ENCODE peak calls at places on chromosomes 13 and 19, in five cellular contexts. L is NCI-H1105; I is PC-3; Z is stimulated activated CD4-positive, alpha-beta T cell treated with anti-CD3 and anti-CD28 coated beads, Interleukin-2, amount 100 ng/mL, for 48 hours; G is IMR-90. V is an unnamed sample.

GRCh38 chr19:18233224-18233825 is 7.1 kb upstream of the PDE4C start:
- DNase-seq in L (no peak), I (peak), Z (peak), G (peak), V (peak)

GRCh38 chr19:44576843-44577565 is 36.4 kb upstream of the IGSF23 start:
- DNase-seq in L (peak), I (peak), Z (no peak), G (peak), V (peak)

GRCh38 chr13:28611654-28612131 is 47.2 kb upstream of the POMP start:
- DNase-seq in L (no peak), I (no peak), Z (no peak), G (peak), V (no peak)

GRCh38 chr13:24292476-24292875 is 16.9 kb upstream of the C1QTNF9 start:
- DNase-seq in L (no peak), I (no peak), Z (no peak), G (no peak), V (no peak)

GRCh38 chr13:35475131-35475959 is 1.1 kb downstream of the MAB21L1 start:
- DNase-seq in L (no peak), I (no peak), Z (no peak), G (peak), V (peak)

GRCh38 chr13:95480131-95480545 is 72.4 kb upstream of the CLDN10 start:
- DNase-seq in L (no peak), I (no peak), Z (peak), G (no peak), V (no peak)

GRCh38 chr13:106532111-106532929 is 3.1 kb downstream of the EFNB2 start:
- DNase-seq in L (no peak), I (peak), Z (no peak), G (peak), V (no peak)

GRCh38 chr13:26473571-26474230 is 83.8 kb upstream of the WASF3 start:
- DNase-seq in L (no peak), I (no peak), Z (no peak), G (no peak), V (no peak)

GRCh38 chr19:50835103-50835784 is 1.9 kb upstream of the KLK15 start:
- DNase-seq in L (peak), I (no peak), Z (no peak), G (no peak), V (peak)

GRCh38 chr19:42306646-42307045 is 4.2 kb upstream of the PAFAH1B3 start:
- DNase-seq in L (no peak), I (no peak), Z (no peak), G (no peak), V (no peak)

GRCh38 chr13:36362914-36363313 is 16.7 kb upstream of the SPART start:
- DNase-seq in L (no peak), I (no peak), Z (no peak), G (no peak), V (no peak)

GRCh38 chr19:41288898-41289505 is 21.0 kb upstream of the CCDC97 start:
- DNase-seq in L (no peak), I (no peak), Z (no peak), G (no peak), V (no peak)

GRCh38 chr13:48580185-48580803 is 47.4 kb upstream of the RCBTB2 start:
- DNase-seq in L (peak), I (peak), Z (peak), G (peak), V (peak)

GRCh38 chr19:56748443-56748842 is 76.9 kb upstream of the ZNF835 start:
- DNase-seq in L (no peak), I (peak), Z (no peak), G (no peak), V (no peak)

GRCh38 chr13:76711515-76712182 is 174.6 kb downstream of the KCTD12 start:
- DNase-seq in L (no peak), I (peak), Z (no peak), G (peak), V (peak)

GRCh38 chr19:1058112-1058511 is 8.9 kb upstream of the ARHGAP45 start:
- DNase-seq in L (no peak), I (no peak), Z (no peak), G (no peak), V (no peak)

GRCh38 chr13:38970380-38971051 is 20.1 kb downstream of the STOML3 start:
- DNase-seq in L (no peak), I (no peak), Z (no peak), G (no peak), V (no peak)

GRCh38 chr13:76503756-76504155 is 382.4 kb downstream of the KCTD12 start:
- DNase-seq in L (no peak), I (no peak), Z (no peak), G (no peak), V (no peak)

GRCh38 chr13:73936001-73936400 is 198.2 kb downstream of the KLF12 start:
- DNase-seq in L (no peak), I (no peak), Z (no peak), G (peak), V (no peak)

GRCh38 chr13:99439850-99440604 is 61.2 kb upstream of the TM9SF2 start:
- DNase-seq in L (no peak), I (peak), Z (no peak), G (no peak), V (no peak)

GRCh38 chr13:78679329-78679728 is 20.4 kb upstream of the OBI1 start:
- DNase-seq in L (no peak), I (no peak), Z (no peak), G (no peak), V (no peak)

GRCh38 chr13:44088911-44089851 is 209.5 kb downstream of the LACC1 start:
- DNase-seq in L (no peak), I (no peak), Z (no peak), G (no peak), V (no peak)

GRCh38 chr19:40315812-40316475 is 30.8 kb upstream of the AKT2 start:
- DNase-seq in L (no peak), I (no peak), Z (no peak), G (no peak), V (no peak)

GRCh38 chr13:34672631-34673030 is 269.4 kb upstream of the NBEA start:
- DNase-seq in L (no peak), I (no peak), Z (no peak), G (no peak), V (peak)

GRCh38 chr13:114013952-114014629 is 40.2 kb upstream of the C13orf46 start:
- DNase-seq in L (no peak), I (no peak), Z (no peak), G (no peak), V (no peak)

GRCh38 chr13:64446372-64446771 is 2783.8 kb downstream of the PCDH9 start:
- DNase-seq in L (no peak), I (peak), Z (no peak), G (no peak), V (no peak)

GRCh38 chr19:16206637-16207036 is 8.9 kb downstream of the AP1M1 start:
- DNase-seq in L (no peak), I (no peak), Z (no peak), G (no peak), V (no peak)

GRCh38 chr13:103517066-103517767 is 451.0 kb upstream of the SLC10A2 start:
- DNase-seq in L (no peak), I (no peak), Z (no peak), G (no peak), V (no peak)

GRCh38 chr19:495440-496332 is 600 bp upstream of the MADCAM1 start:
- DNase-seq in L (no peak), I (peak), Z (peak), G (peak), V (peak)

GRCh38 chr13:73698859-73699258 is 435.3 kb downstream of the KLF12 start:
- DNase-seq in L (no peak), I (no peak), Z (no peak), G (peak), V (no peak)

GRCh38 chr19:5094768-5095567 is 126.1 kb downstream of the KDM4B start:
- DNase-seq in L (no peak), I (no peak), Z (no peak), G (no peak), V (no peak)

GRCh38 chr19:44278181-44278690 is 18.6 kb downstream of the ZNF233 start:
- DNase-seq in L (no peak), I (peak), Z (no peak), G (peak), V (peak)

GRCh38 chr19:46490774-46491173 is 4.9 kb downstream of the PNMA8B start:
- DNase-seq in L (no peak), I (no peak), Z (no peak), G (no peak), V (no peak)